ENCODE peak calls at places on chromosomes 3 and 15, in four cellular contexts. One of them, this sample, is unnamed. For H3K9me3 and H3K27me3, the result is how much of the 10 kb centered on the place peaks cover.

GRCh38 chr3:151639096-151639740 is 94.5 kb upstream of the AADACL2 start:
- DNase-seq in naive thymus-derived CD4-positive, alpha-beta T cell: no peak
- DNase-seq in neural progenitor cell: no peak
- DNase-seq in tibial nerve: no peak
- DNase-seq in this sample: no peak

GRCh38 chr3:30516238-30516637 is 90.2 kb upstream of the TGFBR2 start:
- DNase-seq in neural progenitor cell: no peak
- DNase-seq in tibial nerve: no peak
- DNase-seq in naive thymus-derived CD4-positive, alpha-beta T cell: no peak
- DNase-seq in this sample: no peak

GRCh38 chr3:186552408-186553031 is 8.3 kb upstream of the CRYGS start:
- DNase-seq in neural progenitor cell: no peak
- DNase-seq in tibial nerve: no peak
- DNase-seq in naive thymus-derived CD4-positive, alpha-beta T cell: no peak
- DNase-seq in this sample: no peak

GRCh38 chr3:128170866-128171516 is 17.7 kb downstream of the EEFSEC start:
- DNase-seq in tibial nerve: peak
- DNase-seq in naive thymus-derived CD4-positive, alpha-beta T cell: no peak
- DNase-seq in neural progenitor cell: peak
- DNase-seq in this sample: no peak

GRCh38 chr3:38003371-38003816 is 12.8 kb downstream of the VILL start:
- DNase-seq in neural progenitor cell: peak
- DNase-seq in tibial nerve: peak
- DNase-seq in naive thymus-derived CD4-positive, alpha-beta T cell: peak
- DNase-seq in this sample: peak

GRCh38 chr3:72339750-72340025 is 508.6 kb downstream of the SHQ1 start:
- DNase-seq in neural progenitor cell: no peak
- DNase-seq in naive thymus-derived CD4-positive, alpha-beta T cell: no peak
- DNase-seq in tibial nerve: no peak
- DNase-seq in this sample: no peak

GRCh38 chr3:53665606-53666005 is 171.2 kb downstream of the CACNA1D start:
- DNase-seq in tibial nerve: no peak
- DNase-seq in neural progenitor cell: no peak
- DNase-seq in naive thymus-derived CD4-positive, alpha-beta T cell: no peak
- DNase-seq in this sample: no peak

GRCh38 chr15:25708391-25708790 is 154.7 kb downstream of the ATP10A start:
- DNase-seq in tibial nerve: no peak
- DNase-seq in naive thymus-derived CD4-positive, alpha-beta T cell: no peak
- DNase-seq in neural progenitor cell: no peak
- DNase-seq in this sample: no peak

GRCh38 chr15:42050484-42051255 is 29.8 kb upstream of the PLA2G4E start:
- DNase-seq in tibial nerve: no peak
- DNase-seq in neural progenitor cell: no peak
- DNase-seq in naive thymus-derived CD4-positive, alpha-beta T cell: no peak
- DNase-seq in this sample: no peak

GRCh38 chr3:127277591-127277990 is 10.3 kb downstream of the PRR20G start:
- DNase-seq in tibial nerve: no peak
- DNase-seq in naive thymus-derived CD4-positive, alpha-beta T cell: no peak
- DNase-seq in neural progenitor cell: no peak
- DNase-seq in this sample: no peak

GRCh38 chr3:43012189-43012588 is 33.1 kb downstream of the GASK1A start:
- DNase-seq in naive thymus-derived CD4-positive, alpha-beta T cell: no peak
- DNase-seq in neural progenitor cell: no peak
- DNase-seq in tibial nerve: no peak
- DNase-seq in this sample: no peak
- H3K9me3 ChIP-seq in naive thymus-derived CD4-positive, alpha-beta T cell: half or more
- H3K9me3 ChIP-seq in neural progenitor cell: under half
- H3K9me3 ChIP-seq in tibial nerve: under half
- H3K9me3 ChIP-seq in this sample: under half

GRCh38 chr3:184658223-184658860 is 53.5 kb downstream of the MAGEF1 start:
- DNase-seq in neural progenitor cell: no peak
- DNase-seq in tibial nerve: no peak
- DNase-seq in naive thymus-derived CD4-positive, alpha-beta T cell: no peak
- DNase-seq in this sample: no peak
- H3K27ac ChIP-seq in neural progenitor cell: peak
- H3K27ac ChIP-seq in tibial nerve: peak
- H3K27ac ChIP-seq in naive thymus-derived CD4-positive, alpha-beta T cell: no peak
- H3K27ac ChIP-seq in this sample: no peak

GRCh38 chr15:60010467-60011257 is 6.6 kb downstream of the FOXB1 start:
- DNase-seq in neural progenitor cell: peak
- DNase-seq in tibial nerve: no peak
- DNase-seq in naive thymus-derived CD4-positive, alpha-beta T cell: no peak
- DNase-seq in this sample: no peak
- H3K27me3 ChIP-seq in neural progenitor cell: under half
- H3K27me3 ChIP-seq in tibial nerve: half or more
- H3K27me3 ChIP-seq in naive thymus-derived CD4-positive, alpha-beta T cell: under half
- H3K27me3 ChIP-seq in this sample: half or more

GRCh38 chr3:29072626-29073025 is 208.2 kb upstream of the RBMS3 start:
- DNase-seq in neural progenitor cell: no peak
- DNase-seq in naive thymus-derived CD4-positive, alpha-beta T cell: no peak
- DNase-seq in tibial nerve: no peak
- DNase-seq in this sample: no peak

GRCh38 chr3:29067014-29067413 is 213.9 kb upstream of the RBMS3 start:
- DNase-seq in tibial nerve: no peak
- DNase-seq in naive thymus-derived CD4-positive, alpha-beta T cell: no peak
- DNase-seq in neural progenitor cell: no peak
- DNase-seq in this sample: no peak

GRCh38 chr3:29065211-29065785 is 215.6 kb upstream of the RBMS3 start:
- DNase-seq in tibial nerve: peak
- DNase-seq in naive thymus-derived CD4-positive, alpha-beta T cell: no peak
- DNase-seq in neural progenitor cell: peak
- DNase-seq in this sample: no peak

DNA sequence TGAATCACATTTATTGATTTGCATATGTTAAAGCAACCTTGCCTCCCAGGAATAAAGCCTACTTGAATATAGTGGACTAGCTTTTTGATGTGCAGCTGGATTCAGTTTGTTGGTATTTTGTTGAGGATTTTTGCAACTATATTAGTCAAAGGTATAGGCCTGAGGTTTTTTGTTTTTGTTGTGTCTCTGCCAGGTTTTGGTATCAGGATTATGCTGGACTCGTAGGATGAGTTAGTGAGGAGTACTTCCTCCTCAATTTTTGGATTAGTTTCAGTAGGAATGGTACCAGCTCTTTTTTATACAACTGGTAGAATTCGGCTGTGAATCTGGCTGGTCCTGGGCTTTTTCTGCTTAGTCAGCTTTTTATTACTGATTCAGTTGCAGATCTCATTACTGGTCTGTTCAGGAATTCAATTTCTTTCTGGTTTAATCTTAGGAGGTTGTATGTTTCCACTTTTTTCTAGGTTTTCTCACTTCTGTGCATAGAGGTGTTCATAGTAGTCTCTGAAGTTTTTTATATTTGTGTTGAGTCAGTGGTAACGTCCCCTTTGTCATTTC is 209.7 kb upstream of the RBMS3 start:
- DNase-seq in tibial nerve: no peak
- DNase-seq in naive thymus-derived CD4-positive, alpha-beta T cell: no peak
- DNase-seq in neural progenitor cell: no peak
- DNase-seq in this sample: no peak
- H3K9me3 ChIP-seq in tibial nerve: under half
- H3K9me3 ChIP-seq in naive thymus-derived CD4-positive, alpha-beta T cell: under half
- H3K9me3 ChIP-seq in neural progenitor cell: under half
- H3K9me3 ChIP-seq in this sample: under half

GRCh38 chr15:77475898-77476297 is 55.2 kb downstream of the HMG20A start:
- DNase-seq in naive thymus-derived CD4-positive, alpha-beta T cell: no peak
- DNase-seq in tibial nerve: no peak
- DNase-seq in neural progenitor cell: peak
- DNase-seq in this sample: no peak

GRCh38 chr15:77473328-77473727 is 52.6 kb downstream of the HMG20A start:
- DNase-seq in naive thymus-derived CD4-positive, alpha-beta T cell: no peak
- DNase-seq in neural progenitor cell: no peak
- DNase-seq in tibial nerve: no peak
- DNase-seq in this sample: no peak

GRCh38 chr15:77476999-77477398 is 56.3 kb downstream of the HMG20A start:
- DNase-seq in tibial nerve: no peak
- DNase-seq in neural progenitor cell: no peak
- DNase-seq in naive thymus-derived CD4-positive, alpha-beta T cell: no peak
- DNase-seq in this sample: no peak

GRCh38 chr15:77474987-77475385 is 54.3 kb downstream of the HMG20A start:
- DNase-seq in naive thymus-derived CD4-positive, alpha-beta T cell: no peak
- DNase-seq in tibial nerve: no peak
- DNase-seq in neural progenitor cell: no peak
- DNase-seq in this sample: no peak

GRCh38 chr15:77474310-77474986 is 53.8 kb downstream of the HMG20A start:
- DNase-seq in naive thymus-derived CD4-positive, alpha-beta T cell: no peak
- DNase-seq in tibial nerve: no peak
- DNase-seq in neural progenitor cell: no peak
- DNase-seq in this sample: no peak
- H3K27ac ChIP-seq in naive thymus-derived CD4-positive, alpha-beta T cell: no peak
- H3K27ac ChIP-seq in tibial nerve: no peak
- H3K27ac ChIP-seq in neural progenitor cell: no peak
- H3K27ac ChIP-seq in this sample: no peak

GRCh38 chr3:168249539-168250414 is 154.1 kb upstream of the GOLIM4 start:
- DNase-seq in naive thymus-derived CD4-positive, alpha-beta T cell: no peak
- DNase-seq in tibial nerve: peak
- DNase-seq in neural progenitor cell: peak
- DNase-seq in this sample: no peak

GRCh38 chr3:168249048-168249538 is 153.4 kb upstream of the GOLIM4 start:
- DNase-seq in tibial nerve: no peak
- DNase-seq in neural progenitor cell: no peak
- DNase-seq in naive thymus-derived CD4-positive, alpha-beta T cell: no peak
- DNase-seq in this sample: no peak

GRCh38 chr3:168251371-168251770 is 155.6 kb upstream of the GOLIM4 start:
- DNase-seq in naive thymus-derived CD4-positive, alpha-beta T cell: no peak
- DNase-seq in tibial nerve: no peak
- DNase-seq in neural progenitor cell: peak
- DNase-seq in this sample: no peak

GRCh38 chr3:168250415-168250861 is 154.7 kb upstream of the GOLIM4 start:
- DNase-seq in tibial nerve: no peak
- DNase-seq in naive thymus-derived CD4-positive, alpha-beta T cell: no peak
- DNase-seq in neural progenitor cell: peak
- DNase-seq in this sample: no peak

GRCh38 chr3:168248383-168249047 is 152.8 kb upstream of the GOLIM4 start:
- DNase-seq in tibial nerve: no peak
- DNase-seq in neural progenitor cell: peak
- DNase-seq in naive thymus-derived CD4-positive, alpha-beta T cell: no peak
- DNase-seq in this sample: no peak
- H3K27me3 ChIP-seq in tibial nerve: under half
- H3K27me3 ChIP-seq in neural progenitor cell: under half
- H3K27me3 ChIP-seq in naive thymus-derived CD4-positive, alpha-beta T cell: under half
- H3K27me3 ChIP-seq in this sample: under half

GRCh38 chr3:41202075-41202833 is 2.9 kb downstream of the CTNNB1 start:
- DNase-seq in neural progenitor cell: peak
- DNase-seq in tibial nerve: no peak
- DNase-seq in naive thymus-derived CD4-positive, alpha-beta T cell: no peak
- DNase-seq in this sample: no peak
- H3K9me3 ChIP-seq in neural progenitor cell: under half
- H3K9me3 ChIP-seq in tibial nerve: under half
- H3K9me3 ChIP-seq in naive thymus-derived CD4-positive, alpha-beta T cell: under half
- H3K9me3 ChIP-seq in this sample: under half

GRCh38 chr3:108089544-108089943 is 1.3 kb downstream of the CD47 start:
- DNase-seq in neural progenitor cell: no peak
- DNase-seq in naive thymus-derived CD4-positive, alpha-beta T cell: no peak
- DNase-seq in tibial nerve: no peak
- DNase-seq in this sample: no peak

GRCh38 chr3:108085821-108086350 is 4.9 kb downstream of the CD47 start:
- DNase-seq in naive thymus-derived CD4-positive, alpha-beta T cell: no peak
- DNase-seq in tibial nerve: no peak
- DNase-seq in neural progenitor cell: no peak
- DNase-seq in this sample: no peak

GRCh38 chr3:108088146-108088545 is 2.7 kb downstream of the CD47 start:
- DNase-seq in neural progenitor cell: no peak
- DNase-seq in tibial nerve: no peak
- DNase-seq in naive thymus-derived CD4-positive, alpha-beta T cell: no peak
- DNase-seq in this sample: no peak

GRCh38 chr3:108088697-108089096 is 2.1 kb downstream of the CD47 start:
- DNase-seq in naive thymus-derived CD4-positive, alpha-beta T cell: peak
- DNase-seq in tibial nerve: no peak
- DNase-seq in neural progenitor cell: no peak
- DNase-seq in this sample: peak

GRCh38 chr3:108086653-108087052 is 4.2 kb downstream of the CD47 start:
- DNase-seq in tibial nerve: no peak
- DNase-seq in naive thymus-derived CD4-positive, alpha-beta T cell: no peak
- DNase-seq in neural progenitor cell: no peak
- DNase-seq in this sample: no peak
- H3K27ac ChIP-seq in tibial nerve: no peak
- H3K27ac ChIP-seq in naive thymus-derived CD4-positive, alpha-beta T cell: no peak
- H3K27ac ChIP-seq in neural progenitor cell: no peak
- H3K27ac ChIP-seq in this sample: peak

DNA sequence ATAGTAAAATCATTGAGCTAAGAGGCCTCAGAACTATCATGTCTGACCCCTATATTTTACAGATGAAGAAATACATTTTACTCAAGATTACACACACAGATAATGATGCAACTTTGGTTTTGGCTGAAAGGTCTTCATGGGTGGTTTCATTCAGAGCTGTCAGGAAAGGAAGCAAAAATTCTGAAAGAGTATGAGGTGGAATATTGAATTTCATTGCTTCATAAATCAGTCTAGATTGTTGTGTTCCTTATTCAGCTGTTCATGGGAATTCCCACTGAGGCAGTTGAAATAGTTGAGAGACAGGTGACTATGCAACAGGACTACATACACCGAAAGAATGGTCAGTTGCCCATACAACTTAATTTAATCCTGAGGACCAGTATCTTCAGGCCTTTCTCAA is 39.4 kb downstream of the CD200 start:
- DNase-seq in neural progenitor cell: no peak
- DNase-seq in tibial nerve: no peak
- DNase-seq in naive thymus-derived CD4-positive, alpha-beta T cell: no peak
- DNase-seq in this sample: no peak
- H3K27me3 ChIP-seq in neural progenitor cell: under half
- H3K27me3 ChIP-seq in tibial nerve: under half
- H3K27me3 ChIP-seq in naive thymus-derived CD4-positive, alpha-beta T cell: under half
- H3K27me3 ChIP-seq in this sample: under half